ENCODE peak calls at places on chromosomes 11 and 22, in six cellular contexts. C, S, L, Y, W and D are unnamed samples.

GRCh38 chr22:40122792-40123191 is 54.9 kb upstream of the TNRC6B start:
- DNase-seq in Y (no peak), C (no peak), S (no peak), W (no peak), L (no peak), D (no peak)

GRCh38 chr22:40819741-40820140 is 595 bp upstream of the SLC25A17 start:
- DNase-seq in S (peak; percentile 61), Y (no peak), C (no peak), L (no peak), W (no peak), D (no peak)

GRCh38 chr22:39254789-39255298 is 10.1 kb upstream of the PDGFB start:
- DNase-seq in L (no peak), C (peak; percentile 74), Y (no peak), S (no peak), W (no peak), D (no peak)

GRCh38 chr11:11400635-11401232 is 47.7 kb upstream of the CSNK2A3 start:
- DNase-seq in C (no peak), Y (no peak), W (no peak), L (no peak), S (no peak), D (no peak)

GRCh38 chr11:32610926-32611325 is 27.3 kb downstream of the EIF3M start:
- DNase-seq in S (no peak), Y (no peak), L (no peak), W (no peak), C (no peak), D (no peak)

GRCh38 chr11:22733849-22734248 is 67.4 kb downstream of the GAS2 start:
- DNase-seq in W (no peak), L (no peak), C (no peak), Y (no peak), S (no peak), D (no peak)

GRCh38 chr22:30047364-30047738 is 32.9 kb upstream of the HORMAD2 start:
- DNase-seq in S (peak; percentile 15), C (no peak), Y (no peak), L (no peak), W (peak; percentile 13), D (no peak)

GRCh38 chr11:28228196-28228595 is 120.0 kb downstream of the METTL15 start:
- DNase-seq in W (no peak), L (no peak), Y (no peak), C (peak; percentile 10), S (peak; percentile 43), D (no peak)

GRCh38 chr22:42356547-42356946 is 75.7 kb downstream of the NFAM1 start:
- DNase-seq in Y (no peak), S (no peak), W (no peak), L (no peak), C (no peak), D (no peak)

GRCh38 chr22:41565403-41566054 is 4.7 kb downstream of the CSDC2 start:
- DNase-seq in S (peak; percentile 88), W (peak; percentile 88), C (peak; percentile 76), Y (no peak), L (peak; percentile 86), D (no peak)

GRCh38 chr11:125110506-125110905 is 920 bp downstream of the TMEM218 start:
- DNase-seq in Y (no peak), W (no peak), S (no peak), L (no peak), C (no peak), D (no peak)

GRCh38 chr22:49300241-49300640 is 527.4 kb downstream of the BRD1 start:
- DNase-seq in Y (no peak), C (no peak), L (peak; percentile 18), W (no peak), S (no peak), D (peak; percentile 63)

GRCh38 chr22:22939537-22940368 is 52.1 kb downstream of the IGLL5 start:
- DNase-seq in C (no peak), S (no peak), W (no peak), Y (no peak), L (no peak), D (no peak)

DNA sequence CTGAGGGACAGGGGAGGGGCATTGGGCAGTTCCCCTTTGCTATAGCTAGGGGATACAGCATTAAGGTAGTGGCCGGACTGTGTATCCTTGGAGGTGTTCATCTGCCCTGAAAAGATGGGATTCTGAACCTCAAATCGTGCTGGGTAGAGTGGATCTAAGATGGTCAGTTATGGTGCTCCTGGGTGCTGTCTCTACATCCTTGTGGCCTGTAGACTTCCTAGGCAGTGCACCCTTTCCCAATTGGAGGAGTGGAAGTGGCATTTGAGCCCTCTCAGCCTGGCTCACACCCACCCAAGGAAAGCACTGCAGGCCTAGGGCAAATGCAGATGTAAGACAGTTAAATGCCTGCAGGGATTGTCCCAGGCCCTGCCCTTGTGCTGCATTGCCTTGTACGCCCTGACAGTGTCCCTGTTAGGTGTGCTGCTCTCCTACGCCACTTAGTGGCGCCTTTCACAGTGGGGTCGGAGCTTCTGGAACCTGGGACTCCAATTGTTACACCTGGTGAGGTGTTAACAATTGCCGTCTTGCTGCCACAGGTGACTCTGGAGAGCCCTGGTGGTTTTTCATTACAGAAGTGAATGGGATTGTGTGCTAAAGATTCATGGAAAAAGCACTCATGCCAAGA is 35.0 kb downstream of the PPFIBP2 start:
- DNase-seq in S (no peak), Y (peak; percentile 63), W (no peak), L (no peak), C (no peak), D (no peak)
- TF ChIP-seq CTCF in S (no peak), Y (peak; percentile 52), W (no peak), L (no peak), C (no peak), D (peak; percentile 11)

DNA sequence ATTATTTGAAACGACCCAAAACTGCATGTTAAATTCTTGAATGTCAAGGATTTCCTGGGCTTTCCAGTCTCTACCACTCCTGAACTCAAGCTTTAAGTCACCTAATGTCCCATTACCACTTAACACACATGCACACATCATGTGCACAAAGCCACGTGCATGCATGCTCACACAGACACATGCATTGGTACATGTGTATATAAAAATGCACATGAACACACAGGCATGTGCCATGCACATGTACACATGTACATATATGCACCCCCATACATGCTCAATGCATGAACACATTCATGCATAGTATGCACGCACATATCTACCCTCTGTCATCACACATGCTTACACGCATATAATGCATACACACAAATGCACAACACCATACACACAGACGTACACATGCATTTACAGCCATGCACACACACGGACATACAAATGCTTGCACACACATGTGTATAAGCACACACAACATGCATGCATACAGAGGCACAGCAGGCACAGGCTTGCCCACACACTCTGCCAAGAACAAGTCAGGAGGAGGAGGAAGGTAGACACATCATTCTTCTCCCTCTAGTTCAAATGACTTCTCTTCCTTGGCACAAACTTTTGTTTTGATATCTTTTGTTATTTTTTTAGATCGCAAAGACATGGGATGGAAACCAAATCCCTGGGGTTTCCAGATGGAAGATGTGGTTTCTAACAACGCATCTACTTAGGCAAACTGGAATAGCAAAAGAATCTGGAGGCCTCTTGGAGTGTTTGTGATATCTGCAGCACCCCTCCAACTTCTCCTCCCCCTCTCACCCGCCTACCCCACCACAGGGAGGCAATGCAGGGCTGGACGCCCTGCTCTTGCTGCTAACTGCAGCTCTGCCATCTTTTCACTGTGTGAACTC is 24.6 kb downstream of the RASD2 start:
- DNase-seq in L (no peak), S (peak; percentile 56), W (no peak), Y (no peak), C (no peak), D (no peak)
- TF ChIP-seq CTCF in L (no peak), S (no peak), W (no peak), Y (no peak), C (no peak), D (no peak)

GRCh38 chr11:114848027-114848426 is 169.7 kb downstream of the NXPE2 start:
- DNase-seq in S (no peak), C (no peak), L (no peak), Y (no peak), W (no peak), D (no peak)

GRCh38 chr11:114847599-114847998 is 169.3 kb downstream of the NXPE2 start:
- DNase-seq in L (no peak), S (no peak), C (no peak), W (no peak), Y (no peak), D (no peak)

GRCh38 chr11:114846040-114846791 is 167.9 kb downstream of the NXPE2 start:
- DNase-seq in C (peak; percentile 6), Y (no peak), W (no peak), S (peak; percentile 8), L (peak; percentile 53), D (no peak)
- TF ChIP-seq CTCF in C (no peak), Y (no peak), W (no peak), S (no peak), L (no peak), D (no peak)

GRCh38 chr11:64378335-64378884 is 19.4 kb downstream of the RPS6KA4 start:
- DNase-seq in W (no peak), C (no peak), S (peak; percentile 25), Y (no peak), L (peak; percentile 90), D (no peak)
- TF ChIP-seq CTCF in W (no peak), C (no peak), S (no peak), Y (no peak), L (no peak), D (no peak)

GRCh38 chr22:18999416-18999815 is 63.3 kb upstream of the PRODH start:
- DNase-seq in Y (no peak), S (no peak), W (no peak), C (no peak), L (peak; percentile 10), D (peak; percentile 53)

GRCh38 chr22:18997306-18997924 is 61.3 kb upstream of the PRODH start:
- DNase-seq in L (peak; percentile 46), C (no peak), S (no peak), Y (no peak), W (no peak), D (peak; percentile 79)

GRCh38 chr22:19001204-19001603 is 65.1 kb upstream of the PRODH start:
- DNase-seq in S (no peak), W (no peak), Y (no peak), L (peak; percentile 35), C (no peak), D (no peak)

GRCh38 chr22:18997925-18998315 is 61.8 kb upstream of the PRODH start:
- DNase-seq in Y (no peak), S (no peak), C (no peak), W (no peak), L (no peak), D (no peak)

DNA sequence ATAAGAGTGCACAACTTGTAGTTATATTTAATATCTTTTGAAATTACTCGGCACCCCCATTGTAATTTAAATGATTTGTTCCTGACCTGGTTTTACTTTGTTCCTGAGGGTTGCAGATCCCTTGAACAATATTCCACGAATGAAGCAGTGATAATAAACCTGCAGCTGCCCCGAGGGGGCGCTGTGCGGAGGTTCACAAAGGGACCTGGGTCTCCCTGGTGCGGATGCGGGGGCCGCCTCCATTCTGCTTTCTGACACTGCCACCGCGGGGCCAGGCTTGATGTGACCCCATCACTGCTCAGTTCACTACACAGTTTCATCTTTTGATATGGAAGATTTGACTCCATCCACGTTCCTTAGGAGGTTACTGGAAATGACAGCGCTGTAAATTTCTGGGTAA is 62.9 kb upstream of the PRODH start:
- DNase-seq in Y (no peak), W (no peak), C (no peak), L (peak; percentile 34), S (no peak), D (peak; percentile 70)
- TF ChIP-seq CTCF in Y (no peak), W (no peak), C (peak; percentile 11), L (no peak), S (no peak), D (peak; percentile 27)